ENCODE peak calls at places on chromosomes 16 and 17, in four cellular contexts. H, N, U and L are unnamed samples.

GRCh38 chr17:80704381-80704819 is 159.8 kb downstream of the RPTOR start:
- DNase-seq in H (no peak), N (no peak), U (peak), L (no peak)

GRCh38 chr16:3098459-3099394 is at the start of gene ZSCAN10:
- DNase-seq in H (no peak), N (no peak), U (no peak), L (peak)

GRCh38 chr17:40695874-40696472 is 7.6 kb downstream of the KRT24 start:
- DNase-seq in H (no peak), N (no peak), U (no peak), L (no peak)

GRCh38 chr17:71458322-71458721 is 662.5 kb upstream of the SOX9 start:
- DNase-seq in H (no peak), N (no peak), U (no peak), L (no peak)

GRCh38 chr16:1398351-1398750 is 16.2 kb downstream of the UNKL start:
- DNase-seq in H (no peak), N (no peak), U (no peak), L (no peak)

GRCh38 chr17:63946440-63947363 is 14.6 kb upstream of the CD79B start:
- DNase-seq in H (peak), N (peak), U (peak), L (peak)

GRCh38 chr17:67520916-67521772 is 144.1 kb downstream of the PITPNC1 start:
- DNase-seq in H (no peak), N (no peak), U (peak), L (no peak)

GRCh38 chr17:79681101-79681621 is 49.6 kb upstream of the ENPP7 start:
- DNase-seq in H (no peak), N (no peak), U (no peak), L (no peak)

GRCh38 chr17:82242977-82243647 is 14.3 kb downstream of the SLC16A3 start:
- DNase-seq in H (peak), N (no peak), U (peak), L (no peak)

GRCh38 chr16:23943604-23944003 is 107.8 kb downstream of the PRKCB start:
- DNase-seq in H (no peak), N (no peak), U (no peak), L (no peak)

GRCh38 chr17:6462692-6463091 is 18.4 kb downstream of the PIMREG start:
- DNase-seq in H (no peak), N (no peak), U (no peak), L (no peak)

GRCh38 chr17:65956814-65957213 is 235.1 kb downstream of the CEP112 start:
- DNase-seq in H (no peak), N (no peak), U (peak), L (no peak)

GRCh38 chr17:40260528-40260927 is 27.2 kb upstream of the CDC6 start:
- DNase-seq in H (no peak), N (no peak), U (no peak), L (no peak)

GRCh38 chr17:45043268-45043681 is 8.2 kb downstream of the DCAKD start:
- DNase-seq in H (peak), N (no peak), U (peak), L (no peak)